ENCODE peak calls at places on chromosomes 1 and 21, in eight cellular contexts. One of them, this sample, is unnamed.

GRCh38 chr1:231926340-231926739 is 299.8 kb downstream of the DISC1 start:
- DNase-seq in GM12892: no peak
- DNase-seq in AG09309: no peak
- DNase-seq in GM04504: no peak
- DNase-seq in stimulated activated CD4-positive, alpha-beta T cell treated with anti-CD3 and anti-CD28 coated beads, Interleukin-4, amount 100 ng/mL, for 48 hours: no peak
- DNase-seq in activated naive CD8-positive, alpha-beta T cell treated with anti-CD3 and anti-CD28 coated beads for 36 hours: no peak
- DNase-seq in Kasumi-1: no peak
- DNase-seq in non-pigmented ciliary epithelial cell: no peak
- DNase-seq in this sample: no peak

GRCh38 chr1:25642710-25643109 is 26.1 kb downstream of the MAN1C1 start:
- DNase-seq in GM12892: no peak
- DNase-seq in AG09309: no peak
- DNase-seq in GM04504: no peak
- DNase-seq in stimulated activated CD4-positive, alpha-beta T cell treated with anti-CD3 and anti-CD28 coated beads, Interleukin-4, amount 100 ng/mL, for 48 hours: peak
- DNase-seq in activated naive CD8-positive, alpha-beta T cell treated with anti-CD3 and anti-CD28 coated beads for 36 hours: peak
- DNase-seq in Kasumi-1: peak
- DNase-seq in non-pigmented ciliary epithelial cell: peak
- DNase-seq in this sample: no peak

GRCh38 chr1:71463144-71463543 is 382.3 kb upstream of the ZRANB2 start:
- DNase-seq in GM12892: no peak
- DNase-seq in AG09309: peak
- DNase-seq in GM04504: peak
- DNase-seq in stimulated activated CD4-positive, alpha-beta T cell treated with anti-CD3 and anti-CD28 coated beads, Interleukin-4, amount 100 ng/mL, for 48 hours: no peak
- DNase-seq in activated naive CD8-positive, alpha-beta T cell treated with anti-CD3 and anti-CD28 coated beads for 36 hours: no peak
- DNase-seq in Kasumi-1: no peak
- DNase-seq in non-pigmented ciliary epithelial cell: no peak
- DNase-seq in this sample: no peak

GRCh38 chr21:39714331-39714730 is 30.7 kb upstream of the IGSF5 start:
- DNase-seq in GM12892: no peak
- DNase-seq in AG09309: no peak
- DNase-seq in GM04504: no peak
- DNase-seq in stimulated activated CD4-positive, alpha-beta T cell treated with anti-CD3 and anti-CD28 coated beads, Interleukin-4, amount 100 ng/mL, for 48 hours: no peak
- DNase-seq in activated naive CD8-positive, alpha-beta T cell treated with anti-CD3 and anti-CD28 coated beads for 36 hours: no peak
- DNase-seq in Kasumi-1: no peak
- DNase-seq in non-pigmented ciliary epithelial cell: no peak
- DNase-seq in this sample: no peak

GRCh38 chr1:3222042-3222692 is 153.2 kb downstream of the PRDM16 start:
- DNase-seq in GM12892: no peak
- DNase-seq in AG09309: no peak
- DNase-seq in GM04504: no peak
- DNase-seq in stimulated activated CD4-positive, alpha-beta T cell treated with anti-CD3 and anti-CD28 coated beads, Interleukin-4, amount 100 ng/mL, for 48 hours: no peak
- DNase-seq in activated naive CD8-positive, alpha-beta T cell treated with anti-CD3 and anti-CD28 coated beads for 36 hours: no peak
- DNase-seq in Kasumi-1: peak
- DNase-seq in non-pigmented ciliary epithelial cell: no peak
- DNase-seq in this sample: no peak

GRCh38 chr1:20143318-20143717 is 4.2 kb downstream of the PLA2G2F start:
- DNase-seq in GM12892: no peak
- DNase-seq in AG09309: no peak
- DNase-seq in GM04504: no peak
- DNase-seq in stimulated activated CD4-positive, alpha-beta T cell treated with anti-CD3 and anti-CD28 coated beads, Interleukin-4, amount 100 ng/mL, for 48 hours: no peak
- DNase-seq in activated naive CD8-positive, alpha-beta T cell treated with anti-CD3 and anti-CD28 coated beads for 36 hours: no peak
- DNase-seq in Kasumi-1: no peak
- DNase-seq in non-pigmented ciliary epithelial cell: no peak
- DNase-seq in this sample: no peak

GRCh38 chr1:222529916-222530315 is 18.0 kb downstream of the HHIPL2 start:
- DNase-seq in GM12892: no peak
- DNase-seq in AG09309: no peak
- DNase-seq in GM04504: no peak
- DNase-seq in stimulated activated CD4-positive, alpha-beta T cell treated with anti-CD3 and anti-CD28 coated beads, Interleukin-4, amount 100 ng/mL, for 48 hours: no peak
- DNase-seq in activated naive CD8-positive, alpha-beta T cell treated with anti-CD3 and anti-CD28 coated beads for 36 hours: no peak
- DNase-seq in Kasumi-1: no peak
- DNase-seq in non-pigmented ciliary epithelial cell: no peak
- DNase-seq in this sample: no peak

GRCh38 chr1:231855966-231856365 is 229.4 kb downstream of the DISC1 start:
- DNase-seq in GM12892: no peak
- DNase-seq in AG09309: no peak
- DNase-seq in GM04504: no peak
- DNase-seq in stimulated activated CD4-positive, alpha-beta T cell treated with anti-CD3 and anti-CD28 coated beads, Interleukin-4, amount 100 ng/mL, for 48 hours: no peak
- DNase-seq in activated naive CD8-positive, alpha-beta T cell treated with anti-CD3 and anti-CD28 coated beads for 36 hours: no peak
- DNase-seq in Kasumi-1: no peak
- DNase-seq in non-pigmented ciliary epithelial cell: no peak
- DNase-seq in this sample: no peak

GRCh38 chr1:224357626-224358124 is 996 bp downstream of the CNIH4 start:
- DNase-seq in GM12892: no peak
- DNase-seq in AG09309: peak
- DNase-seq in GM04504: peak
- DNase-seq in stimulated activated CD4-positive, alpha-beta T cell treated with anti-CD3 and anti-CD28 coated beads, Interleukin-4, amount 100 ng/mL, for 48 hours: no peak
- DNase-seq in activated naive CD8-positive, alpha-beta T cell treated with anti-CD3 and anti-CD28 coated beads for 36 hours: no peak
- DNase-seq in Kasumi-1: peak
- DNase-seq in non-pigmented ciliary epithelial cell: no peak
- DNase-seq in this sample: no peak

GRCh38 chr1:62198781-62199125 is 4.1 kb downstream of the L1TD1 start:
- DNase-seq in GM12892: no peak
- DNase-seq in AG09309: no peak
- DNase-seq in GM04504: no peak
- DNase-seq in stimulated activated CD4-positive, alpha-beta T cell treated with anti-CD3 and anti-CD28 coated beads, Interleukin-4, amount 100 ng/mL, for 48 hours: no peak
- DNase-seq in activated naive CD8-positive, alpha-beta T cell treated with anti-CD3 and anti-CD28 coated beads for 36 hours: no peak
- DNase-seq in Kasumi-1: no peak
- DNase-seq in non-pigmented ciliary epithelial cell: no peak
- DNase-seq in this sample: no peak

GRCh38 chr1:1390675-1391074 is 8.5 kb downstream of the CCNL2 start:
- DNase-seq in GM12892: no peak
- DNase-seq in AG09309: no peak
- DNase-seq in GM04504: no peak
- DNase-seq in stimulated activated CD4-positive, alpha-beta T cell treated with anti-CD3 and anti-CD28 coated beads, Interleukin-4, amount 100 ng/mL, for 48 hours: no peak
- DNase-seq in activated naive CD8-positive, alpha-beta T cell treated with anti-CD3 and anti-CD28 coated beads for 36 hours: no peak
- DNase-seq in Kasumi-1: no peak
- DNase-seq in non-pigmented ciliary epithelial cell: no peak
- DNase-seq in this sample: no peak

GRCh38 chr1:222815367-222815765 is 527 bp downstream of the DISP1 start:
- DNase-seq in GM12892: no peak
- DNase-seq in AG09309: no peak
- DNase-seq in GM04504: no peak
- DNase-seq in stimulated activated CD4-positive, alpha-beta T cell treated with anti-CD3 and anti-CD28 coated beads, Interleukin-4, amount 100 ng/mL, for 48 hours: peak
- DNase-seq in activated naive CD8-positive, alpha-beta T cell treated with anti-CD3 and anti-CD28 coated beads for 36 hours: peak
- DNase-seq in Kasumi-1: no peak
- DNase-seq in non-pigmented ciliary epithelial cell: no peak
- DNase-seq in this sample: no peak

GRCh38 chr1:174232761-174233160 is 73.4 kb downstream of the RABGAP1L start:
- DNase-seq in GM12892: no peak
- DNase-seq in AG09309: no peak
- DNase-seq in GM04504: no peak
- DNase-seq in stimulated activated CD4-positive, alpha-beta T cell treated with anti-CD3 and anti-CD28 coated beads, Interleukin-4, amount 100 ng/mL, for 48 hours: no peak
- DNase-seq in activated naive CD8-positive, alpha-beta T cell treated with anti-CD3 and anti-CD28 coated beads for 36 hours: no peak
- DNase-seq in Kasumi-1: peak
- DNase-seq in non-pigmented ciliary epithelial cell: no peak
- DNase-seq in this sample: no peak

GRCh38 chr1:38991638-38992449 is 768 bp downstream of the AKIRIN1 start:
- DNase-seq in GM12892: no peak
- DNase-seq in AG09309: no peak
- DNase-seq in GM04504: no peak
- DNase-seq in stimulated activated CD4-positive, alpha-beta T cell treated with anti-CD3 and anti-CD28 coated beads, Interleukin-4, amount 100 ng/mL, for 48 hours: no peak
- DNase-seq in activated naive CD8-positive, alpha-beta T cell treated with anti-CD3 and anti-CD28 coated beads for 36 hours: peak
- DNase-seq in Kasumi-1: peak
- DNase-seq in non-pigmented ciliary epithelial cell: no peak
- DNase-seq in this sample: peak

GRCh38 chr1:190479028-190479427 is 1.4 kb upstream of the BRINP3 start:
- DNase-seq in GM12892: no peak
- DNase-seq in AG09309: no peak
- DNase-seq in GM04504: no peak
- DNase-seq in stimulated activated CD4-positive, alpha-beta T cell treated with anti-CD3 and anti-CD28 coated beads, Interleukin-4, amount 100 ng/mL, for 48 hours: no peak
- DNase-seq in activated naive CD8-positive, alpha-beta T cell treated with anti-CD3 and anti-CD28 coated beads for 36 hours: no peak
- DNase-seq in Kasumi-1: no peak
- DNase-seq in non-pigmented ciliary epithelial cell: no peak
- DNase-seq in this sample: no peak

GRCh38 chr1:65009176-65009575 is 42.8 kb upstream of the JAK1 start:
- DNase-seq in GM12892: no peak
- DNase-seq in AG09309: no peak
- DNase-seq in GM04504: no peak
- DNase-seq in stimulated activated CD4-positive, alpha-beta T cell treated with anti-CD3 and anti-CD28 coated beads, Interleukin-4, amount 100 ng/mL, for 48 hours: no peak
- DNase-seq in activated naive CD8-positive, alpha-beta T cell treated with anti-CD3 and anti-CD28 coated beads for 36 hours: no peak
- DNase-seq in Kasumi-1: no peak
- DNase-seq in non-pigmented ciliary epithelial cell: no peak
- DNase-seq in this sample: no peak

GRCh38 chr1:167227934-167228378 is 7.3 kb downstream of the POU2F1 start:
- DNase-seq in GM12892: no peak
- DNase-seq in AG09309: no peak
- DNase-seq in GM04504: no peak
- DNase-seq in stimulated activated CD4-positive, alpha-beta T cell treated with anti-CD3 and anti-CD28 coated beads, Interleukin-4, amount 100 ng/mL, for 48 hours: no peak
- DNase-seq in activated naive CD8-positive, alpha-beta T cell treated with anti-CD3 and anti-CD28 coated beads for 36 hours: no peak
- DNase-seq in Kasumi-1: no peak
- DNase-seq in non-pigmented ciliary epithelial cell: no peak
- DNase-seq in this sample: no peak

GRCh38 chr1:225445644-225446297 is 17.9 kb upstream of the LBR start:
- DNase-seq in GM12892: no peak
- DNase-seq in AG09309: no peak
- DNase-seq in GM04504: no peak
- DNase-seq in stimulated activated CD4-positive, alpha-beta T cell treated with anti-CD3 and anti-CD28 coated beads, Interleukin-4, amount 100 ng/mL, for 48 hours: no peak
- DNase-seq in activated naive CD8-positive, alpha-beta T cell treated with anti-CD3 and anti-CD28 coated beads for 36 hours: no peak
- DNase-seq in Kasumi-1: no peak
- DNase-seq in non-pigmented ciliary epithelial cell: no peak
- DNase-seq in this sample: no peak

GRCh38 chr1:29893036-29893723 is 656.9 kb downstream of the PTPRU start:
- DNase-seq in GM12892: no peak
- DNase-seq in AG09309: no peak
- DNase-seq in GM04504: no peak
- DNase-seq in stimulated activated CD4-positive, alpha-beta T cell treated with anti-CD3 and anti-CD28 coated beads, Interleukin-4, amount 100 ng/mL, for 48 hours: no peak
- DNase-seq in activated naive CD8-positive, alpha-beta T cell treated with anti-CD3 and anti-CD28 coated beads for 36 hours: no peak
- DNase-seq in Kasumi-1: no peak
- DNase-seq in non-pigmented ciliary epithelial cell: no peak
- DNase-seq in this sample: no peak

GRCh38 chr1:38064232-38064903 is 17.8 kb upstream of the POU3F1 start:
- DNase-seq in GM12892: no peak
- DNase-seq in AG09309: peak
- DNase-seq in GM04504: no peak
- DNase-seq in stimulated activated CD4-positive, alpha-beta T cell treated with anti-CD3 and anti-CD28 coated beads, Interleukin-4, amount 100 ng/mL, for 48 hours: no peak
- DNase-seq in activated naive CD8-positive, alpha-beta T cell treated with anti-CD3 and anti-CD28 coated beads for 36 hours: no peak
- DNase-seq in Kasumi-1: no peak
- DNase-seq in non-pigmented ciliary epithelial cell: peak
- DNase-seq in this sample: peak

GRCh38 chr21:39686636-39687035 is 58.3 kb upstream of the IGSF5 start:
- DNase-seq in GM12892: no peak
- DNase-seq in AG09309: no peak
- DNase-seq in GM04504: no peak
- DNase-seq in stimulated activated CD4-positive, alpha-beta T cell treated with anti-CD3 and anti-CD28 coated beads, Interleukin-4, amount 100 ng/mL, for 48 hours: no peak
- DNase-seq in activated naive CD8-positive, alpha-beta T cell treated with anti-CD3 and anti-CD28 coated beads for 36 hours: no peak
- DNase-seq in Kasumi-1: no peak
- DNase-seq in non-pigmented ciliary epithelial cell: no peak
- DNase-seq in this sample: no peak

GRCh38 chr1:229388876-229389580 is 44.9 kb downstream of the ACTA1 start:
- DNase-seq in GM12892: no peak
- DNase-seq in AG09309: no peak
- DNase-seq in GM04504: peak
- DNase-seq in stimulated activated CD4-positive, alpha-beta T cell treated with anti-CD3 and anti-CD28 coated beads, Interleukin-4, amount 100 ng/mL, for 48 hours: no peak
- DNase-seq in activated naive CD8-positive, alpha-beta T cell treated with anti-CD3 and anti-CD28 coated beads for 36 hours: no peak
- DNase-seq in Kasumi-1: no peak
- DNase-seq in non-pigmented ciliary epithelial cell: peak
- DNase-seq in this sample: no peak

GRCh38 chr21:28133116-28133515 is 859.6 kb downstream of the LTN1 start:
- DNase-seq in GM12892: no peak
- DNase-seq in AG09309: no peak
- DNase-seq in GM04504: no peak
- DNase-seq in stimulated activated CD4-positive, alpha-beta T cell treated with anti-CD3 and anti-CD28 coated beads, Interleukin-4, amount 100 ng/mL, for 48 hours: no peak
- DNase-seq in activated naive CD8-positive, alpha-beta T cell treated with anti-CD3 and anti-CD28 coated beads for 36 hours: no peak
- DNase-seq in Kasumi-1: no peak
- DNase-seq in non-pigmented ciliary epithelial cell: no peak
- DNase-seq in this sample: no peak

GRCh38 chr1:153922076-153922837 is 515 bp downstream of the GATAD2B start:
- DNase-seq in GM12892: peak
- DNase-seq in AG09309: no peak
- DNase-seq in GM04504: no peak
- DNase-seq in stimulated activated CD4-positive, alpha-beta T cell treated with anti-CD3 and anti-CD28 coated beads, Interleukin-4, amount 100 ng/mL, for 48 hours: peak
- DNase-seq in activated naive CD8-positive, alpha-beta T cell treated with anti-CD3 and anti-CD28 coated beads for 36 hours: peak
- DNase-seq in Kasumi-1: peak
- DNase-seq in non-pigmented ciliary epithelial cell: no peak
- DNase-seq in this sample: peak